ENCODE peak calls at places on chromosomes 12 and 14, in five cellular contexts. Z, L, W, Q and X are unnamed samples.
A peak's percentile ranks its signal among the peaks of the same experiment; 100 is the strongest.

GRCh38 chr12:94020335-94020734 is 128.0 kb upstream of the PLXNC1 start:
- DNase-seq in L (no peak), Q (no peak), W (no peak), Z (no peak), X (no peak)

GRCh38 chr12:68175566-68176033 is 16.1 kb upstream of the IFNG start:
- DNase-seq in Q (no peak), Z (no peak), W (no peak), L (no peak), X (no peak)

GRCh38 chr12:127678945-127679344 is 588.0 kb upstream of the TMEM132C start:
- DNase-seq in Q (no peak), Z (no peak), L (no peak), W (no peak), X (no peak)

GRCh38 chr14:51716610-51717009 is 64.9 kb downstream of the FRMD6 start:
- DNase-seq in Z (no peak), W (peak; percentile 52), Q (no peak), L (no peak), X (no peak)

GRCh38 chr12:30450872-30451271 is 244.8 kb downstream of the IPO8 start:
- DNase-seq in W (no peak), L (no peak), Z (no peak), Q (no peak), X (no peak)

GRCh38 chr12:65217127-65217526 is 47.7 kb downstream of the LEMD3 start:
- DNase-seq in W (no peak), Q (no peak), Z (no peak), L (no peak), X (no peak)

GRCh38 chr12:5808956-5809355 is 136.1 kb downstream of the ANO2 start:
- DNase-seq in Q (no peak), L (no peak), Z (no peak), W (peak; percentile 85), X (no peak)

GRCh38 chr14:23618415-23618988 is 17.7 kb upstream of the DHRS2 start:
- DNase-seq in L (no peak), W (no peak), Q (no peak), Z (no peak), X (no peak)

GRCh38 chr12:63989301-63989845 is 144.9 kb downstream of the SRGAP1 start:
- DNase-seq in W (peak; percentile 77), Z (no peak), L (no peak), Q (no peak), X (no peak)

GRCh38 chr12:111393700-111394275 is 11.9 kb upstream of the SH2B3 start:
- DNase-seq in Z (no peak), W (peak; percentile 42), Q (peak; percentile 59), L (no peak), X (no peak)

GRCh38 chr12:80443974-80444666 is at the start of gene PTPRQ:
- DNase-seq in W (peak; percentile 22), Z (no peak), Q (no peak), L (no peak), X (no peak)

GRCh38 chr12:81161680-81162079 is 83.8 kb downstream of the ACSS3 start:
- DNase-seq in W (no peak), L (no peak), Q (no peak), Z (no peak), X (no peak)

GRCh38 chr12:46562625-46563228 is 190.2 kb upstream of the SLC38A2 start:
- DNase-seq in Z (no peak), W (peak; percentile 76), Q (no peak), L (no peak), X (no peak)

GRCh38 chr14:90562652-90563051 is 165.8 kb downstream of the CALM1 start:
- DNase-seq in Z (peak; percentile 20), L (no peak), W (no peak), Q (no peak), X (no peak)

GRCh38 chr14:49249022-49249421 is 337.2 kb downstream of the RPS29 start:
- DNase-seq in Q (no peak), Z (no peak), W (peak; percentile 1), L (no peak), X (no peak)

GRCh38 chr14:64801800-64802199 is 77.9 kb downstream of the SPTB start:
- DNase-seq in W (peak; percentile 17), Z (no peak), L (peak; percentile 79), Q (no peak), X (no peak)

GRCh38 chr12:27534060-27534764 is 10.2 kb downstream of the PPFIBP1 start:
- DNase-seq in L (no peak), W (no peak), Q (no peak), Z (no peak), X (no peak)

GRCh38 chr12:102302553-102302952 is 104.9 kb upstream of the PMCH start:
- DNase-seq in Z (no peak), W (no peak), Q (no peak), L (no peak), X (no peak)

GRCh38 chr14:91893659-91894058 is 26.3 kb upstream of the TC2N start:
- DNase-seq in W (no peak), L (no peak), Q (no peak), Z (no peak), X (no peak)

GRCh38 chr12:106976013-106976658 is 10.8 kb downstream of the MTERF2 start:
- DNase-seq in Q (no peak), Z (no peak), L (no peak), W (peak; percentile 80), X (peak; percentile 32)
- H3K27ac ChIP-seq in Q (no peak overlapping the region), Z (no peak overlapping the region), L (no peak overlapping the region), W (no peak overlapping the region), X (peak overlapping the region; percentile 85)

DNA sequence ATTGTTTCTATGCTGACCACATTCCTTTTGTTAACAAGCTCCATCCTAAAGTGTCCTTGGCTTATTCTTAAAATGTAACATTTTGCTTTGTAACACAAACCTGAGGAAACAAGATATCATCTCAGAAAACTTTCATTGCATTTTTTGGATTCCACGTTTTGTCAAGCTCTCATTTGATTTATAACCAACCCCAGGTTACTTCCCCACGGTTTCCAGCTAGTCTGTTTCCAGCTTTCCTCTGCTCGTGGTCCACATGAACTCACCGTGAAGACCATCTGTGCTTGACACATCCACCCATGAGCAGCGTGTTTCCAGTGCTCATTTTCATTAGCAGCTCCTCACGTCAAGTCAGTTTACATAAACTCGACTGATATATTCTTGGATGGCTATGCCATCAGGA is 6.4 kb upstream of the NKX2-8 start:
- DNase-seq in W (no peak), Z (no peak), L (no peak), Q (no peak), X (no peak)
- H3K27ac ChIP-seq in W (no peak overlapping the region), Z (no peak overlapping the region), L (no peak overlapping the region), Q (no peak overlapping the region), X (no peak overlapping the region)

GRCh38 chr12:121057794-121058193 is 18.7 kb upstream of the OASL start:
- DNase-seq in L (no peak), W (no peak), Z (no peak), Q (no peak), X (no peak)

GRCh38 chr12:121061831-121062230 is 22.8 kb upstream of the OASL start:
- DNase-seq in L (no peak), Z (no peak), W (peak; percentile 13), Q (no peak), X (no peak)

GRCh38 chr12:121060149-121061001 is 21.3 kb upstream of the OASL start:
- DNase-seq in Q (no peak), Z (no peak), W (peak; percentile 33), L (peak; percentile 96), X (peak; percentile 12)

GRCh38 chr12:121062391-121063045 is 23.5 kb upstream of the OASL start:
- DNase-seq in W (no peak), L (no peak), Z (no peak), Q (no peak), X (no peak)

DNA sequence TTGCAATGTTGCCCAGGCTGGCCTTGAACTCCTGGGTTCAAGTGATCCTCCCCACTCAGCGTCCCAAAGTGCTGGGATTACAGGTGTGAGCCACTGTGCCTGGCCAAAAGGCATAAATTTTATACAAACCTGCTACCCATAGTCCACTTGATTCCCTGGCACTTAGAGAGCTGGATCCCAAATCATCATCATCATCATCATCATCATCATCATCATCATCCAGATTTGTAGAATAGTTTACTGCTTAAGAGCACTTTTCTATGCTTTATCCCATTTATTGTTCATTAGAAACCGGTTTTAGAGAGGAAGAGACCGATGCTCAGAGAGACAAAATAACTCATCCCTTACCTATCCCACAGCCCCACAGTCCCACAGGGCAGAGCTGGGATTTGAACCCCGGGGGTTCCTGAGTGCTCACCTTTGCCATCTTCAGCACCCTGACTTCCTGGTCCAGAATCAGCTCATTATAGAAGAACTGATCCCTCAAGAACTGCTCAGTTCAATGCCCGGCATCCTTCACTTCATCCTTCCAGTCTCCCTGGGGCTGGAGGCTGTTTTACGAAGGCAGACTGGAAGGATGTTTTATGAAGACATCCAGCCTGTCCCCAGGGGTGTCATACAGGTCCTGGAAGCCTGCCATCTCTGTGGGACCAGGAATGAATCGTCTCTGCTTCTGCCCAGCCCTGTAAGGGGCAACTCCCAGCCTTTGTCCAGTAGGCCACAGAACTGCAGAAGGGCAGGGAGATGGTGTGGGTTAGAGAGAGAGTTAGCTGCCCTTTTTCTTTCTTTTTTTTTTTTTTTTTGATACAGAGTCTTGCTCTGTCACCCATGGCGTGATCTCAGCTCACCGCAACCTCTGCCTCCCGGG is 20.2 kb upstream of the OASL start:
- DNase-seq in L (no peak), Z (no peak), Q (no peak), W (no peak), X (no peak)
- H3K27ac ChIP-seq in L (no peak overlapping the region), Z (no peak overlapping the region), Q (no peak overlapping the region), W (no peak overlapping the region), X (no peak overlapping the region)

GRCh38 chr12:62814243-62814642 is 120.7 kb downstream of the PPM1H start:
- DNase-seq in Q (no peak), W (no peak), Z (no peak), L (no peak), X (no peak)
- H3K27ac ChIP-seq in Q (no peak overlapping the region), W (no peak overlapping the region), Z (no peak overlapping the region), L (no peak overlapping the region), X (no peak overlapping the region)

DNA sequence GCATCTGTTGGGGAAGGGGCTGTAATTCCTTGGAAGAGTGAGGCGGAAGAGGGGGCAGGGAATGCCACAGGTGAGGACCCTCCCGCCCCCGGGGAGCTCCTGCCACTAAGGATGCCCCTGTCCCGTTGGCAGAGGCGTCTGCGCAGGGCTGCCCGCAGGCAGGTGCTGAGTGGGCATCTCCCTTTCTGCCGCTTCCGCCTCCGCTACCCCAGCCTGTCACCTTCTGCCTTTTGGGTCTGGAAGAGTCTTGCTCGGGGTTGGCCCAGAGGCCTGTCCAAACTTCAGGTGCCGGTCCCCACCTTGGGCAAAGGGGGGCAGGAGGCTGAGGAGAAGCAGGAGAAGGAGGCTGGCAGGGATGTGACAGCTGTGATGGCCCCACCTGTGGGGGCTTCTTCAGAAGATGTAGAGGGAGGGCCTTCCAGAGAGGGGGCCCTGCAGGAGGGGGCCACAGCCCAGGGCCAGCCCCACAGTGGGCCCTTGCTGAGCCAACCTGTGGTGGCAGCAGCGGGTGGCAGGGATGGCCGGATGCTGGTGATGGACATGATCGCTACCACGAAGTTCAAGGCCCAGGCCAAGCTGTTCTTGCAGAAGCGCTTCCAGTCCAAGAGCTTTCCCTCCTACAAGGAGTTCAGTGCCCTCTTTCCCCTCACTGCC is 10.0 kb downstream of the VRTN start:
- DNase-seq in Q (no peak), Z (no peak), L (no peak), W (no peak), X (no peak)
- H3K27ac ChIP-seq in Q (no peak overlapping the region), Z (no peak overlapping the region), L (peak overlapping the region; percentile 92), W (no peak overlapping the region), X (no peak overlapping the region)

GRCh38 chr12:6963016-6963731 is 7.3 kb downstream of the PHB2 start:
- DNase-seq in Z (peak; percentile 75), W (no peak), Q (peak; percentile 18), L (peak; percentile 95), X (peak; percentile 89)
- H3K27ac ChIP-seq in Z (no peak overlapping the region), W (no peak overlapping the region), Q (no peak overlapping the region), L (peak overlapping the region; percentile 91), X (peak overlapping the region; percentile 88)